ENCODE peak calls at places on chromosome 3, in seven cellular contexts. N is esophagus squamous epithelium, S is DND-41, U is choroid plexus epithelial cell, K is BE2C, L is A549, Z is AG10803. C is an unnamed sample.

GRCh38 chr3:61663728-61664492 is 102.5 kb downstream of the PTPRG start:
- DNase-seq in N (no peak), S (peak), U (peak), K (no peak), L (peak), Z (peak), C (peak)

GRCh38 chr3:127043731-127044510 is 61.0 kb downstream of the PLXNA1 start:
- DNase-seq in N (no peak), S (no peak), U (no peak), K (peak), L (no peak), Z (no peak), C (no peak)

GRCh38 chr3:25849101-25849500 is 59.2 kb downstream of the OXSM start:
- DNase-seq in N (no peak), S (no peak), U (no peak), K (no peak), L (no peak), Z (no peak), C (no peak)

GRCh38 chr3:48919215-48920138 is 835 bp downstream of the ARIH2 start:
- DNase-seq in N (no peak), S (peak), U (peak), K (peak), L (peak), Z (no peak), C (peak)

GRCh38 chr3:2993719-2994118 is 116.5 kb downstream of the IL5RA start:
- DNase-seq in N (no peak), S (no peak), U (no peak), K (no peak), L (no peak), Z (no peak), C (no peak)

GRCh38 chr3:197737319-197737649 is 580 bp upstream of the RUBCN start:
- DNase-seq in N (no peak), S (no peak), U (no peak), K (no peak), L (no peak), Z (no peak), C (no peak)

GRCh38 chr3:186931487-186932280 is 1.4 kb downstream of the ST6GAL1 start:
- DNase-seq in N (no peak), S (no peak), U (peak), K (no peak), L (no peak), Z (no peak), C (peak)

GRCh38 chr3:188834349-188834748 is 337.4 kb upstream of the TPRG1 start:
- DNase-seq in N (no peak), S (peak), U (no peak), K (no peak), L (no peak), Z (no peak), C (no peak)

GRCh38 chr3:196666001-196666867 is 26.7 kb downstream of the NRROS start:
- DNase-seq in N (no peak), S (no peak), U (peak), K (peak), L (no peak), Z (peak), C (peak)

GRCh38 chr3:7876741-7877297 is 624.8 kb upstream of the LMCD1 start:
- DNase-seq in N (no peak), S (peak), U (peak), K (no peak), L (no peak), Z (no peak), C (peak)

GRCh38 chr3:165529451-165529850 is 307.8 kb downstream of the BCHE start:
- DNase-seq in N (no peak), S (no peak), U (no peak), K (no peak), L (no peak), Z (no peak), C (no peak)

GRCh38 chr3:38582941-38583645 is 66.4 kb downstream of the SCN5A start:
- DNase-seq in N (no peak), S (no peak), U (no peak), K (peak), L (no peak), Z (no peak), C (no peak)

GRCh38 chr3:72523409-72524172 is 324.7 kb downstream of the SHQ1 start:
- DNase-seq in N (no peak), S (no peak), U (no peak), K (no peak), L (no peak), Z (no peak), C (no peak)

GRCh38 chr3:33372218-33373081 is 67.8 kb downstream of the UBP1 start:
- DNase-seq in N (no peak), S (peak), U (peak), K (peak), L (peak), Z (peak), C (peak)

GRCh38 chr3:191065183-191065805 is 133.7 kb upstream of the OSTN start:
- DNase-seq in N (no peak), S (no peak), U (peak), K (no peak), L (no peak), Z (peak), C (peak)

GRCh38 chr3:45010718-45011355 is 15.3 kb upstream of the CLEC3B start:
- DNase-seq in N (no peak), S (no peak), U (peak), K (no peak), L (no peak), Z (peak), C (peak)

DNA sequence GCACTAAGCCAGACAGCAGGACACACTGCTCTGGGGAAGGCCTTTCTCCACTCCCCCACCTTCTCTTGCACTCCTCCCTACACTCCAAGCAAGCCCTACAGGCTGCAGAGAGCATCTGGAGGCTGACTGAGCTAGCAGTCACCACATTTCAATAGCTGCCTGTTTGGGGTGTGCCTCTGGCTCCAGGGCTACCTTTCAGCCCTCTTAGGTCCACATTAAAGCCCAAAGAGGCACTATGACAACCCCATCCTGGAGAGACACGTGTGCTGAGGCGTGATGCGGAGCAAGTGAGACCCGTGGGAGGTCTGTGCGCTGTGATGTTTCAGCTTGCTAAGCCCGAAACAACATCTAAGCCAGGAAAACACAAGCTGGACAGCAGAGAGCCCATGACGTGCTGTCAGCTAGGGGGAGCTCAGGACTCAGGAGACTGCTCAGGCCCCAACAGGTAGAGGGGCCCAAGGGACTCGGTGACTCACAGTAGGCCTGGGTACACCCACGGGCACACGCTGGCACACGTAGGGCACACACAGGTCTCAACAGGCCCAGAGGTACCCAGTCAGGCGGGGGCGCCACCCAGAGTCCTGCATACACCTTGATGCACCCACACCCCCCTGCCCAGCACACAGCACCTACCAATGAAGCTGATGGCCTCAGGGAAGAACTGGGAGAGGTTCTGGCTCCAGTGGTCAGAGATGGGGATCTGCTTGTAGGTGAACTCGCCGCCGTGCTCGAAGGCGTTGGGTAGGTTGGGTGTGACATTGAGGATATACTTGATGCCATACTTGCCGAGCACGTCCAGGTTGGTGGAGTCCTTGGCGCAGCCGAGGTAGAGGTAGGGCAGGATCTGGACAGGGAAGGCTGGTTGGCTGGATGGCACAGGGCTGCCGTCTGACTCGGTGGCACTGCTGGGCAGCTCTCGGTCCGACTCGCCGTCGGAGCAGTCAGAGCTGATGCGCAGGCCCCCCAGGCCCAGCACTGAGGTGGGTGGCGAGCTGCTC is 2.8 kb downstream of the DUSP7 start:
- DNase-seq in N (no peak), S (no peak), U (peak), K (no peak), L (no peak), Z (no peak), C (peak)
- TF ChIP-seq CTCF in N (peak), S (peak), U (peak), K (peak), L (peak), Z (peak), C (peak)

GRCh38 chr3:57402675-57403074 is 110.2 kb upstream of the ASB14 start:
- DNase-seq in N (no peak), S (no peak), U (no peak), K (no peak), L (no peak), Z (no peak), C (no peak)

GRCh38 chr3:57393957-57394356 is 101.5 kb upstream of the ASB14 start:
- DNase-seq in N (no peak), S (no peak), U (no peak), K (no peak), L (no peak), Z (no peak), C (no peak)

GRCh38 chr3:57391767-57392166 is 99.3 kb upstream of the ASB14 start:
- DNase-seq in N (no peak), S (no peak), U (no peak), K (no peak), L (no peak), Z (no peak), C (no peak)

DNA sequence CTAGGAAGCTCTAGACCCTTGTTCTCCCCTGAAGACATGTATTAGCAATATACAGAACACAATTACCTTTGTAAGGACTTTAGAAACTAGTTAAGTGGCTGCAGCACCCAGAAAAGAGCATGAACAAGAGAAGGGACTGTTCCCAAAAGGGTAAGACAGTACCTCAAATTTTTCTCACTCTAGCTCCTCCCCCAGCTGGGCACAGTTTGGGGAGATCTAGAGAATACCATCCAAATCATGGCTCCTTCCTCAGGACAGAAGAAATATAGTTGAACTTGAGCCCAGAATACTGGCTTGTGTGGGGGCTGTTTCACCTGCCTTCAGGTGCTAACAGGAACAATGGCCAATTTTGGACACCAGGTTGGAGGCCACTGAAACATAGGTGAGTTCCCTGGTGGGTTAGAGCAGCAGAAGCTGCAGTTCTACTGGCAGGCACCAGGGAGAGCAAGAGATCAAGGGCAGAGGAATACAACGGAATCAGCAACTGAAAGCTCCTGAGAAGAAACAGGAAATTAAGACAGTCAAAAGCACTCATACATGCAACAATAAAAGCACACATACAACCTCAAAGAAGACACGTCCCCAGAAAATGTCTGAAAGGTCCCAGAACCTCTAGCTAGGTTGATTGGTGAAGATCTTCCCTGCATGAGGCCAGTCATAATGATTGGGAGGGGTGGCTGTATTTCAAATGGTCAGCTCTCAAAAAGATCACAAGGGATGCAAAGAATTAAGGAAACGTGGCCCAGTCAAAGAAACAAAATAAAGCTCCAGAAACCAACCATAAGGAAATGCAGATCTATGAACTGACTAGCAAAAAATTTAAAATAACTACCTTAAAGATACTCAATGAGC is 104.9 kb upstream of the ASB14 start:
- DNase-seq in N (no peak), S (peak), U (peak), K (peak), L (peak), Z (peak), C (peak)
- TF ChIP-seq CTCF in N (peak), S (peak), U (peak), K (peak), L (peak), Z (peak), C (peak)

GRCh38 chr3:194985031-194985578 is 285.9 kb downstream of the XXYLT1 start:
- DNase-seq in N (peak), S (no peak), U (peak), K (no peak), L (no peak), Z (peak), C (peak)
- TF ChIP-seq CTCF in N (peak), S (no peak), U (peak), K (no peak), L (no peak), Z (peak), C (peak)

GRCh38 chr3:66233033-66233432 is 12.2 kb downstream of the SLC25A26 start:
- DNase-seq in N (no peak), S (no peak), U (no peak), K (no peak), L (no peak), Z (no peak), C (no peak)

GRCh38 chr3:66239513-66240135 is 18.8 kb downstream of the SLC25A26 start:
- DNase-seq in N (no peak), S (peak), U (no peak), K (no peak), L (no peak), Z (no peak), C (no peak)

GRCh38 chr3:66241466-66241865 is 20.7 kb downstream of the SLC25A26 start:
- DNase-seq in N (no peak), S (no peak), U (no peak), K (no peak), L (no peak), Z (no peak), C (no peak)

GRCh38 chr3:66237551-66237950 is 16.8 kb downstream of the SLC25A26 start:
- DNase-seq in N (no peak), S (no peak), U (no peak), K (no peak), L (no peak), Z (no peak), C (no peak)

GRCh38 chr3:66236281-66236680 is 15.5 kb downstream of the SLC25A26 start:
- DNase-seq in N (no peak), S (no peak), U (peak), K (no peak), L (no peak), Z (peak), C (peak)
- TF ChIP-seq CTCF in N (no peak), S (peak), U (peak), K (peak), L (no peak), Z (peak), C (peak)

GRCh38 chr3:109098245-109098644 is 19.7 kb downstream of the MORC1 start:
- DNase-seq in N (no peak), S (no peak), U (peak), K (peak), L (peak), Z (no peak), C (no peak)
- TF ChIP-seq CTCF in N (no peak), S (peak), U (peak), K (peak), L (no peak), Z (no peak), C (no peak)